ENCODE peak calls at places on chromosomes 4 and X, in five cellular contexts. One of them, this sample, is unnamed.

GRCh38 chr4:2939383-2940243 is 23.6 kb downstream of the NOP14 start:
- DNase-seq in GM13977: no peak
- DNase-seq in stimulated activated naive CD8-positive, alpha-beta T cell treated with anti-CD3 and anti-CD28 coated beads, Interleukin-15, amount 100 ng/mL, for 72 hours: peak
- DNase-seq in left cardiac atrium: no peak
- DNase-seq in stimulated activated CD4-positive, alpha-beta T cell treated with anti-CD3 and anti-CD28 coated beads, Interleukin-15, amount 100 ng/mL, for 1 hour: no peak
- DNase-seq in this sample: no peak

GRCh38 chr4:84685105-84685504 is 102.2 kb downstream of the CDS1 start:
- DNase-seq in stimulated activated CD4-positive, alpha-beta T cell treated with anti-CD3 and anti-CD28 coated beads, Interleukin-15, amount 100 ng/mL, for 1 hour: no peak
- DNase-seq in stimulated activated naive CD8-positive, alpha-beta T cell treated with anti-CD3 and anti-CD28 coated beads, Interleukin-15, amount 100 ng/mL, for 72 hours: no peak
- DNase-seq in left cardiac atrium: no peak
- DNase-seq in GM13977: no peak
- DNase-seq in this sample: no peak

GRCh38 chr4:30920043-30920442 is 199.9 kb downstream of the PCDH7 start:
- DNase-seq in left cardiac atrium: no peak
- DNase-seq in GM13977: no peak
- DNase-seq in stimulated activated CD4-positive, alpha-beta T cell treated with anti-CD3 and anti-CD28 coated beads, Interleukin-15, amount 100 ng/mL, for 1 hour: no peak
- DNase-seq in stimulated activated naive CD8-positive, alpha-beta T cell treated with anti-CD3 and anti-CD28 coated beads, Interleukin-15, amount 100 ng/mL, for 72 hours: no peak
- DNase-seq in this sample: no peak

GRCh38 chr4:177008836-177009501 is 216.2 kb upstream of the VEGFC start:
- DNase-seq in GM13977: no peak
- DNase-seq in left cardiac atrium: no peak
- DNase-seq in stimulated activated CD4-positive, alpha-beta T cell treated with anti-CD3 and anti-CD28 coated beads, Interleukin-15, amount 100 ng/mL, for 1 hour: no peak
- DNase-seq in stimulated activated naive CD8-positive, alpha-beta T cell treated with anti-CD3 and anti-CD28 coated beads, Interleukin-15, amount 100 ng/mL, for 72 hours: no peak
- DNase-seq in this sample: no peak

GRCh38 chr4:142128529-142128928 is 492.1 kb downstream of the IL15 start:
- DNase-seq in stimulated activated CD4-positive, alpha-beta T cell treated with anti-CD3 and anti-CD28 coated beads, Interleukin-15, amount 100 ng/mL, for 1 hour: no peak
- DNase-seq in stimulated activated naive CD8-positive, alpha-beta T cell treated with anti-CD3 and anti-CD28 coated beads, Interleukin-15, amount 100 ng/mL, for 72 hours: no peak
- DNase-seq in left cardiac atrium: peak
- DNase-seq in GM13977: no peak
- DNase-seq in this sample: no peak

GRCh38 chrX:150602743-150603142 is 34.3 kb downstream of the MTM1 start:
- DNase-seq in stimulated activated naive CD8-positive, alpha-beta T cell treated with anti-CD3 and anti-CD28 coated beads, Interleukin-15, amount 100 ng/mL, for 72 hours: no peak
- DNase-seq in stimulated activated CD4-positive, alpha-beta T cell treated with anti-CD3 and anti-CD28 coated beads, Interleukin-15, amount 100 ng/mL, for 1 hour: no peak
- DNase-seq in GM13977: no peak
- DNase-seq in left cardiac atrium: no peak
- DNase-seq in this sample: no peak

GRCh38 chr4:81038636-81039350 is 8.3 kb downstream of the BMP3 start:
- DNase-seq in stimulated activated CD4-positive, alpha-beta T cell treated with anti-CD3 and anti-CD28 coated beads, Interleukin-15, amount 100 ng/mL, for 1 hour: no peak
- DNase-seq in left cardiac atrium: no peak
- DNase-seq in stimulated activated naive CD8-positive, alpha-beta T cell treated with anti-CD3 and anti-CD28 coated beads, Interleukin-15, amount 100 ng/mL, for 72 hours: no peak
- DNase-seq in GM13977: no peak
- DNase-seq in this sample: no peak

GRCh38 chr4:3308691-3309090 is 15.9 kb downstream of the RGS12 start:
- DNase-seq in GM13977: no peak
- DNase-seq in left cardiac atrium: no peak
- DNase-seq in stimulated activated CD4-positive, alpha-beta T cell treated with anti-CD3 and anti-CD28 coated beads, Interleukin-15, amount 100 ng/mL, for 1 hour: no peak
- DNase-seq in stimulated activated naive CD8-positive, alpha-beta T cell treated with anti-CD3 and anti-CD28 coated beads, Interleukin-15, amount 100 ng/mL, for 72 hours: no peak
- DNase-seq in this sample: no peak

GRCh38 chr4:10305816-10306215 is 151.4 kb downstream of the ZNF518B start:
- DNase-seq in stimulated activated CD4-positive, alpha-beta T cell treated with anti-CD3 and anti-CD28 coated beads, Interleukin-15, amount 100 ng/mL, for 1 hour: no peak
- DNase-seq in stimulated activated naive CD8-positive, alpha-beta T cell treated with anti-CD3 and anti-CD28 coated beads, Interleukin-15, amount 100 ng/mL, for 72 hours: no peak
- DNase-seq in left cardiac atrium: no peak
- DNase-seq in GM13977: no peak
- DNase-seq in this sample: no peak

GRCh38 chr4:148814030-148814429 is 371.8 kb upstream of the NR3C2 start:
- DNase-seq in stimulated activated naive CD8-positive, alpha-beta T cell treated with anti-CD3 and anti-CD28 coated beads, Interleukin-15, amount 100 ng/mL, for 72 hours: no peak
- DNase-seq in stimulated activated CD4-positive, alpha-beta T cell treated with anti-CD3 and anti-CD28 coated beads, Interleukin-15, amount 100 ng/mL, for 1 hour: no peak
- DNase-seq in GM13977: no peak
- DNase-seq in left cardiac atrium: no peak
- DNase-seq in this sample: no peak

GRCh38 chrX:40272141-40272540 is 174.4 kb upstream of the BCOR start:
- DNase-seq in GM13977: no peak
- DNase-seq in left cardiac atrium: no peak
- DNase-seq in stimulated activated CD4-positive, alpha-beta T cell treated with anti-CD3 and anti-CD28 coated beads, Interleukin-15, amount 100 ng/mL, for 1 hour: no peak
- DNase-seq in stimulated activated naive CD8-positive, alpha-beta T cell treated with anti-CD3 and anti-CD28 coated beads, Interleukin-15, amount 100 ng/mL, for 72 hours: no peak
- DNase-seq in this sample: no peak

This sample was measured in tibial nerve.